ENCODE peak calls at places on chromosomes 3 and 15, in five cellular contexts. One of them, this sample, is unnamed.
A peak's percentile ranks its signal among the peaks of the same experiment; 100 is the strongest.

GRCh38 chr15:56086566-56086965 is 93.2 kb upstream of the NEDD4 start:
- DNase-seq in CD4-positive, alpha-beta memory T cell: no peak
- DNase-seq in aorta: no peak
- DNase-seq in Peyer's patch: no peak
- DNase-seq in H1: no peak
- DNase-seq in this sample: no peak

GRCh38 chr3:190017575-190018288 is 103.0 kb downstream of the P3H2 start:
- DNase-seq in CD4-positive, alpha-beta memory T cell: no peak
- DNase-seq in aorta: no peak
- DNase-seq in Peyer's patch: no peak
- DNase-seq in H1: no peak
- DNase-seq in this sample: peak; percentile 73

GRCh38 chr3:72820405-72820804 is 27.8 kb downstream of the SHQ1 start:
- DNase-seq in CD4-positive, alpha-beta memory T cell: no peak
- DNase-seq in H1: no peak
- DNase-seq in Peyer's patch: no peak
- DNase-seq in aorta: no peak
- DNase-seq in this sample: no peak

GRCh38 chr15:97995881-97996603 is 35.5 kb downstream of the ARRDC4 start:
- DNase-seq in Peyer's patch: peak; percentile 64
- DNase-seq in CD4-positive, alpha-beta memory T cell: no peak
- DNase-seq in aorta: no peak
- DNase-seq in H1: no peak
- DNase-seq in this sample: no peak

GRCh38 chr15:50944692-50945091 is 36.2 kb downstream of the AP4E1 start:
- DNase-seq in aorta: no peak
- DNase-seq in H1: no peak
- DNase-seq in Peyer's patch: no peak
- DNase-seq in CD4-positive, alpha-beta memory T cell: no peak
- DNase-seq in this sample: no peak

GRCh38 chr3:106332884-106333283 is 464.1 kb upstream of the CBLB start:
- DNase-seq in CD4-positive, alpha-beta memory T cell: no peak
- DNase-seq in H1: no peak
- DNase-seq in Peyer's patch: no peak
- DNase-seq in aorta: no peak
- DNase-seq in this sample: peak; percentile 19

GRCh38 chr3:130242850-130243569 is 102.5 kb upstream of the COL6A5 start:
- DNase-seq in CD4-positive, alpha-beta memory T cell: peak; percentile 5
- DNase-seq in aorta: no peak
- DNase-seq in H1: no peak
- DNase-seq in Peyer's patch: peak; percentile 48
- DNase-seq in this sample: no peak

GRCh38 chr15:99431661-99432091 is 134.1 kb upstream of the MEF2A start:
- DNase-seq in aorta: peak; percentile 72
- DNase-seq in H1: no peak
- DNase-seq in Peyer's patch: no peak
- DNase-seq in CD4-positive, alpha-beta memory T cell: no peak
- DNase-seq in this sample: no peak

GRCh38 chr3:53478166-53478830 is 16.1 kb upstream of the CACNA1D start:
- DNase-seq in H1: no peak
- DNase-seq in Peyer's patch: peak; percentile 77
- DNase-seq in aorta: no peak
- DNase-seq in CD4-positive, alpha-beta memory T cell: no peak
- DNase-seq in this sample: no peak

GRCh38 chr3:45489730-45490309 is 101.4 kb downstream of the LARS2 start:
- DNase-seq in Peyer's patch: no peak
- DNase-seq in aorta: no peak
- DNase-seq in CD4-positive, alpha-beta memory T cell: no peak
- DNase-seq in H1: no peak
- DNase-seq in this sample: no peak

GRCh38 chr3:120204338-120204737 is 80.7 kb downstream of the GPR156 start:
- DNase-seq in CD4-positive, alpha-beta memory T cell: no peak
- DNase-seq in Peyer's patch: no peak
- DNase-seq in H1: no peak
- DNase-seq in aorta: no peak
- DNase-seq in this sample: no peak

GRCh38 chr3:66473181-66473580 is 27.6 kb downstream of the LRIG1 start:
- DNase-seq in H1: no peak
- DNase-seq in CD4-positive, alpha-beta memory T cell: no peak
- DNase-seq in aorta: no peak
- DNase-seq in Peyer's patch: no peak
- DNase-seq in this sample: no peak

GRCh38 chr3:104279617-104280016 is 1087.1 kb upstream of the ALCAM start:
- DNase-seq in H1: no peak
- DNase-seq in aorta: no peak
- DNase-seq in CD4-positive, alpha-beta memory T cell: no peak
- DNase-seq in Peyer's patch: no peak
- DNase-seq in this sample: no peak

GRCh38 chr3:56783644-56784451 is 17.9 kb downstream of the ARHGEF3 start:
- DNase-seq in H1: no peak
- DNase-seq in aorta: no peak
- DNase-seq in CD4-positive, alpha-beta memory T cell: peak; percentile 80
- DNase-seq in Peyer's patch: peak; percentile 90
- DNase-seq in this sample: peak; percentile 77

GRCh38 chr15:90637693-90638092 is 79.5 kb upstream of the BLM start:
- DNase-seq in Peyer's patch: no peak
- DNase-seq in CD4-positive, alpha-beta memory T cell: no peak
- DNase-seq in aorta: no peak
- DNase-seq in H1: no peak
- DNase-seq in this sample: no peak

GRCh38 chr3:41575754-41576153 is 376.4 kb downstream of the CTNNB1 start:
- DNase-seq in CD4-positive, alpha-beta memory T cell: no peak
- DNase-seq in H1: no peak
- DNase-seq in Peyer's patch: no peak
- DNase-seq in aorta: no peak
- DNase-seq in this sample: no peak

GRCh38 chr15:51982013-51982769 is 10.6 kb upstream of the LEO1 start:
- DNase-seq in CD4-positive, alpha-beta memory T cell: peak; percentile 66
- DNase-seq in aorta: no peak
- DNase-seq in H1: no peak
- DNase-seq in Peyer's patch: no peak
- DNase-seq in this sample: peak; percentile 83

GRCh38 chr3:63625161-63625560 is 27.3 kb upstream of the SNTN start:
- DNase-seq in CD4-positive, alpha-beta memory T cell: no peak
- DNase-seq in H1: no peak
- DNase-seq in aorta: no peak
- DNase-seq in Peyer's patch: no peak
- DNase-seq in this sample: no peak

GRCh38 chr15:73972984-73973682 is 19.0 kb downstream of the STOML1 start:
- DNase-seq in CD4-positive, alpha-beta memory T cell: peak; percentile 74
- DNase-seq in Peyer's patch: peak; percentile 94
- DNase-seq in H1: peak; percentile 54
- DNase-seq in aorta: peak; percentile 95
- DNase-seq in this sample: peak; percentile 63

GRCh38 chr3:7290062-7290825 is 429.3 kb downstream of the GRM7 start:
- DNase-seq in Peyer's patch: no peak
- DNase-seq in CD4-positive, alpha-beta memory T cell: no peak
- DNase-seq in H1: no peak
- DNase-seq in aorta: no peak
- DNase-seq in this sample: no peak

GRCh38 chr3:39362812-39363211 is 20.4 kb upstream of the SLC25A38 start:
- DNase-seq in CD4-positive, alpha-beta memory T cell: no peak
- DNase-seq in H1: no peak
- DNase-seq in Peyer's patch: no peak
- DNase-seq in aorta: no peak
- DNase-seq in this sample: no peak

GRCh38 chr3:124780767-124781485 is 50.7 kb downstream of the UMPS start:
- DNase-seq in H1: no peak
- DNase-seq in aorta: peak; percentile 89
- DNase-seq in Peyer's patch: peak; percentile 62
- DNase-seq in CD4-positive, alpha-beta memory T cell: no peak
- DNase-seq in this sample: no peak

GRCh38 chr3:104951426-104951825 is 415.3 kb upstream of the ALCAM start:
- DNase-seq in H1: no peak
- DNase-seq in Peyer's patch: no peak
- DNase-seq in aorta: no peak
- DNase-seq in CD4-positive, alpha-beta memory T cell: no peak
- DNase-seq in this sample: no peak

GRCh38 chr15:58839485-58839884 is 68.4 kb downstream of the MINDY2 start:
- DNase-seq in aorta: no peak
- DNase-seq in H1: no peak
- DNase-seq in Peyer's patch: no peak
- DNase-seq in CD4-positive, alpha-beta memory T cell: no peak
- DNase-seq in this sample: no peak

GRCh38 chr3:51717446-51717845 is 10.6 kb downstream of the GRM2 start:
- DNase-seq in CD4-positive, alpha-beta memory T cell: no peak
- DNase-seq in H1: no peak
- DNase-seq in Peyer's patch: peak; percentile 41
- DNase-seq in aorta: peak; percentile 58
- DNase-seq in this sample: no peak

GRCh38 chr3:48409291-48410201 is 20.3 kb downstream of the PLXNB1 start:
- DNase-seq in CD4-positive, alpha-beta memory T cell: no peak
- DNase-seq in Peyer's patch: peak; percentile 42
- DNase-seq in H1: no peak
- DNase-seq in aorta: peak; percentile 71
- DNase-seq in this sample: no peak

GRCh38 chr15:84647726-84648125 is 6.4 kb downstream of the WDR73 start:
- DNase-seq in Peyer's patch: no peak
- DNase-seq in CD4-positive, alpha-beta memory T cell: no peak
- DNase-seq in aorta: no peak
- DNase-seq in H1: no peak
- DNase-seq in this sample: no peak

GRCh38 chr3:4232798-4233197 is 70.4 kb upstream of the SETMAR start:
- DNase-seq in H1: no peak
- DNase-seq in CD4-positive, alpha-beta memory T cell: no peak
- DNase-seq in Peyer's patch: no peak
- DNase-seq in aorta: no peak
- DNase-seq in this sample: no peak

GRCh38 chr15:70316059-70316600 is 218.4 kb upstream of the TLE3 start:
- DNase-seq in CD4-positive, alpha-beta memory T cell: no peak
- DNase-seq in H1: no peak
- DNase-seq in Peyer's patch: no peak
- DNase-seq in aorta: no peak
- DNase-seq in this sample: no peak

DNA sequence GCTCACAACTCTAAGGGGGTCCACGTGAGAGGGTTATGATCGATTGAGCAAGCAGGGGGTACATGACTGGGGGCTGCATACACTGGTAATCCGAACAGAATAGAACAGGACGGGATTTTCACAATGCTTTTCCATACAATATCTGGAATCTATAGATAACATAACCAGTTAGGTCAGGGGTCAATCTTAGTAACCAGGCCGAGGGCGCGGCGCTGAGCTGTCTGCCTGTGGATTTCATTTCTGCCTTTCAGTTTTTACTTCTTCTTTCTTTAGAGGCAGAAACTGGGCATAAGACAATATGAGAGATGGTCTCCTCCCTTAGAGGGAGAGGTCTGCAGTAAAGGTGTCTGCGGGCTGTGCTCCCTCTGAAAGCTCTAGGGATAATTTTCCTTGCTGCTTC is 261.4 kb downstream of the XXYLT1 start:
- DNase-seq in CD4-positive, alpha-beta memory T cell: no peak
- DNase-seq in aorta: no peak
- DNase-seq in H1: no peak
- DNase-seq in Peyer's patch: peak; percentile 38
- DNase-seq in this sample: no peak
- H3K27me3 ChIP-seq in CD4-positive, alpha-beta memory T cell: no peaks in the 10 kb centered on the region
- H3K27me3 ChIP-seq in aorta: no peaks in the 10 kb centered on the region
- H3K27me3 ChIP-seq in H1: no peaks in the 10 kb centered on the region
- H3K27me3 ChIP-seq in Peyer's patch: no peaks in the 10 kb centered on the region
- H3K27me3 ChIP-seq in this sample: no peaks in the 10 kb centered on the region

DNA sequence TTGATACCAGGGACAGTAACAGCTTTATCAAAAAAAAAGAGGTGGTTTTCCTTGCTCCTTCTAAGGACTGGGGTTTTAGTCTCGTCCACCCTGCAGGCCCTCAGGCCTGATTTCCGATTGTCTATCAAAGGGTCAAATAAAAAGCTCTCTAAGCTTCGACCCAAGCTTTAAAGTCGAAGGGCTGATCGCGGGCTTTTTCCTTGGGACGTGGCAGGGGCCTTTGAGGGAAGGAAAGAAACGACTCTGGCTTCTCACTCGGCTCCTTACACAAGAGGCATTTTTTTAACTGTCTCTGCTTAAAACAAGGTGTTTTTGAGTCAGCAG is 354 bp upstream of the KLHL24 start:
- DNase-seq in H1: no peak
- DNase-seq in Peyer's patch: no peak
- DNase-seq in CD4-positive, alpha-beta memory T cell: no peak
- DNase-seq in aorta: no peak
- DNase-seq in this sample: no peak
- H3K36me3 ChIP-seq in H1: no peaks in the 10 kb centered on the region
- H3K36me3 ChIP-seq in Peyer's patch: no peaks in the 10 kb centered on the region
- H3K36me3 ChIP-seq in CD4-positive, alpha-beta memory T cell: no peaks in the 10 kb centered on the region
- H3K36me3 ChIP-seq in aorta: no peaks in the 10 kb centered on the region
- H3K36me3 ChIP-seq in this sample: no peaks in the 10 kb centered on the region

DNA sequence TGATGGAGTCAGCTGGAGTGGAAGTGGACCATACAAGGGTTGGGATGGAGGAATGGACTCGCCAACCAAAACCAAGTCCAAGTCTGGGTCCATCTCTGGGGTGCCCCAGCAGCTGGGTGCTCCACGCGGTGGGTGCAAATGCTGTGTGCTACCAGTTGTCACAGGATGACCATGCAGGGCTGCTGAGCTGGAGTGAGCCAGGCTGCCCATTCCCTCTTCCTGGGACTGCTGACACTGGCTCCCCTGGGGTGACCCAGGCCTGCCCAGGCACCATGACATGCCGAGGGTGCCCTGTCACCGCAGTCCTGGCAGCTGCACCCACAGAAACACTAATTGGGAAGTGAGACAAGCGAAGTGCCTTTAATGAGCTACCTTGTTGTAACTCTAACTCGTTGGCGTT is 140.2 kb downstream of the TPRA1 start:
- DNase-seq in H1: no peak
- DNase-seq in aorta: peak; percentile 69
- DNase-seq in Peyer's patch: peak; percentile 18
- DNase-seq in CD4-positive, alpha-beta memory T cell: no peak
- DNase-seq in this sample: no peak
- H3K27me3 ChIP-seq in H1: no peaks in the 10 kb centered on the region
- H3K27me3 ChIP-seq in aorta: peaks cover 2% of the 10 kb centered on the region
- H3K27me3 ChIP-seq in Peyer's patch: no peaks in the 10 kb centered on the region
- H3K27me3 ChIP-seq in CD4-positive, alpha-beta memory T cell: peaks cover 4% of the 10 kb centered on the region
- H3K27me3 ChIP-seq in this sample: peaks cover 4% of the 10 kb centered on the region

GRCh38 chr3:12051586-12051985 is 47.4 kb downstream of the SYN2 start:
- DNase-seq in H1: no peak
- DNase-seq in aorta: no peak
- DNase-seq in CD4-positive, alpha-beta memory T cell: no peak
- DNase-seq in Peyer's patch: no peak
- DNase-seq in this sample: no peak

GRCh38 chr3:12049675-12050074 is 45.5 kb downstream of the SYN2 start:
- DNase-seq in Peyer's patch: no peak
- DNase-seq in aorta: no peak
- DNase-seq in H1: no peak
- DNase-seq in CD4-positive, alpha-beta memory T cell: no peak
- DNase-seq in this sample: no peak

GRCh38 chr3:12058408-12058807 is 54.2 kb downstream of the SYN2 start:
- DNase-seq in CD4-positive, alpha-beta memory T cell: no peak
- DNase-seq in H1: no peak
- DNase-seq in Peyer's patch: no peak
- DNase-seq in aorta: no peak
- DNase-seq in this sample: no peak

DNA sequence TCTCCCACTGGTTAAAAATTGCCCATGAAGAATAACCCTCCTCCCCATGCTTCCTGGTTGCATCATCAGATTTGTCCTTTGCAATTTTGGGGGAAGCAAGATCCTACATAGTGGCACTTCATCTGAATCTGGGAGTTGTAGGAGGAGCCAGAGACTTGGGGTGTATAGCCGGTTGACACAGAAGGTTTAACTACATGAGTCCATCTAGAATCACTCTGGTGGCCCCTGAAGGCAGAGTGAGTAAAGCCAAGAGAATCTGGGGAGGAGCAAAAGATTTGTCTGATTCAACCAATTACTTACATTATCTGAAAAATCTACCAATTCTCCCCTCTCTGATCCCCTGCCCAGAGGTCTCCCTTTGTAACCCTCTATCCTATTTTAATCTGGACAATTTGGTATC is 50.1 kb downstream of the SYN2 start:
- DNase-seq in Peyer's patch: no peak
- DNase-seq in aorta: no peak
- DNase-seq in H1: no peak
- DNase-seq in CD4-positive, alpha-beta memory T cell: no peak
- DNase-seq in this sample: no peak
- H3K36me3 ChIP-seq in Peyer's patch: no peaks in the 10 kb centered on the region
- H3K36me3 ChIP-seq in aorta: no peaks in the 10 kb centered on the region
- H3K36me3 ChIP-seq in H1: no peaks in the 10 kb centered on the region
- H3K36me3 ChIP-seq in CD4-positive, alpha-beta memory T cell: no peaks in the 10 kb centered on the region
- H3K36me3 ChIP-seq in this sample: no peaks in the 10 kb centered on the region

This sample was measured in GM06990.